ENCODE peak calls at places on chromosomes 3 and 15, in eight cellular contexts. One of them, this sample, is unnamed.

GRCh38 chr3:112302881-112303761 is 9.1 kb upstream of the SLC9C1 start:
- DNase-seq in cardiac muscle cell: peak
- DNase-seq in right atrium auricular region: no peak
- DNase-seq in left lung: no peak
- DNase-seq in colonic mucosa: no peak
- DNase-seq in fibroblast of pulmonary artery: peak
- DNase-seq in foreskin fibroblast: peak
- DNase-seq in K562: no peak
- DNase-seq in this sample: no peak

GRCh38 chr3:119304201-119304713 is 10.1 kb downstream of the ARHGAP31 start:
- DNase-seq in cardiac muscle cell: peak
- DNase-seq in right atrium auricular region: no peak
- DNase-seq in left lung: no peak
- DNase-seq in colonic mucosa: no peak
- DNase-seq in fibroblast of pulmonary artery: no peak
- DNase-seq in foreskin fibroblast: peak
- DNase-seq in K562: no peak
- DNase-seq in this sample: no peak

GRCh38 chr3:59006791-59007517 is 42.9 kb downstream of the CFAP20DC start:
- DNase-seq in cardiac muscle cell: peak
- DNase-seq in right atrium auricular region: peak
- DNase-seq in left lung: no peak
- DNase-seq in colonic mucosa: no peak
- DNase-seq in fibroblast of pulmonary artery: peak
- DNase-seq in foreskin fibroblast: peak
- DNase-seq in K562: no peak
- DNase-seq in this sample: no peak

GRCh38 chr3:159170436-159171003 is 368.7 kb downstream of the MFSD1 start:
- DNase-seq in cardiac muscle cell: peak
- DNase-seq in right atrium auricular region: no peak
- DNase-seq in left lung: no peak
- DNase-seq in colonic mucosa: no peak
- DNase-seq in fibroblast of pulmonary artery: no peak
- DNase-seq in foreskin fibroblast: peak
- DNase-seq in K562: no peak
- DNase-seq in this sample: no peak

GRCh38 chr15:56918907-56919707 is 663 bp downstream of the TCF12 start:
- DNase-seq in cardiac muscle cell: peak
- DNase-seq in right atrium auricular region: peak
- DNase-seq in left lung: peak
- DNase-seq in colonic mucosa: peak
- DNase-seq in fibroblast of pulmonary artery: peak
- DNase-seq in foreskin fibroblast: peak
- DNase-seq in K562: peak
- DNase-seq in this sample: peak

GRCh38 chr15:81858136-81858535 is 187.7 kb downstream of the MEX3B start:
- DNase-seq in cardiac muscle cell: no peak
- DNase-seq in right atrium auricular region: no peak
- DNase-seq in left lung: no peak
- DNase-seq in colonic mucosa: no peak
- DNase-seq in fibroblast of pulmonary artery: no peak
- DNase-seq in foreskin fibroblast: no peak
- DNase-seq in K562: no peak
- DNase-seq in this sample: no peak

GRCh38 chr3:181311186-181311585 is 321.6 kb upstream of the DNAJC19 start:
- DNase-seq in cardiac muscle cell: no peak
- DNase-seq in right atrium auricular region: no peak
- DNase-seq in left lung: no peak
- DNase-seq in colonic mucosa: no peak
- DNase-seq in fibroblast of pulmonary artery: no peak
- DNase-seq in foreskin fibroblast: no peak
- DNase-seq in K562: no peak
- DNase-seq in this sample: no peak

GRCh38 chr3:161630791-161631190 is 134.2 kb downstream of the OTOL1 start:
- DNase-seq in cardiac muscle cell: no peak
- DNase-seq in right atrium auricular region: no peak
- DNase-seq in left lung: no peak
- DNase-seq in colonic mucosa: no peak
- DNase-seq in fibroblast of pulmonary artery: peak
- DNase-seq in foreskin fibroblast: peak
- DNase-seq in K562: no peak
- DNase-seq in this sample: no peak

GRCh38 chr15:91849180-91849579 is 4.3 kb upstream of the SLCO3A1 start:
- DNase-seq in cardiac muscle cell: no peak
- DNase-seq in right atrium auricular region: no peak
- DNase-seq in left lung: no peak
- DNase-seq in colonic mucosa: no peak
- DNase-seq in fibroblast of pulmonary artery: no peak
- DNase-seq in foreskin fibroblast: no peak
- DNase-seq in K562: no peak
- DNase-seq in this sample: no peak

GRCh38 chr15:101434032-101434920 is 55.2 kb downstream of the PCSK6 start:
- DNase-seq in cardiac muscle cell: no peak
- DNase-seq in right atrium auricular region: peak
- DNase-seq in left lung: no peak
- DNase-seq in colonic mucosa: no peak
- DNase-seq in fibroblast of pulmonary artery: no peak
- DNase-seq in foreskin fibroblast: no peak
- DNase-seq in K562: no peak
- DNase-seq in this sample: peak

GRCh38 chr3:117788086-117788485 is 1078.5 kb downstream of the TUSC7 start:
- DNase-seq in cardiac muscle cell: peak
- DNase-seq in right atrium auricular region: no peak
- DNase-seq in left lung: no peak
- DNase-seq in colonic mucosa: no peak
- DNase-seq in fibroblast of pulmonary artery: peak
- DNase-seq in foreskin fibroblast: peak
- DNase-seq in K562: no peak
- DNase-seq in this sample: peak

GRCh38 chr3:4350789-4351163 is 47.6 kb downstream of the SETMAR start:
- DNase-seq in cardiac muscle cell: peak
- DNase-seq in right atrium auricular region: no peak
- DNase-seq in left lung: no peak
- DNase-seq in colonic mucosa: peak
- DNase-seq in fibroblast of pulmonary artery: peak
- DNase-seq in foreskin fibroblast: peak
- DNase-seq in K562: peak
- DNase-seq in this sample: no peak

GRCh38 chr3:114850913-114851312 is 296.2 kb downstream of the ZBTB20 start:
- DNase-seq in cardiac muscle cell: no peak
- DNase-seq in right atrium auricular region: no peak
- DNase-seq in left lung: no peak
- DNase-seq in colonic mucosa: no peak
- DNase-seq in fibroblast of pulmonary artery: no peak
- DNase-seq in foreskin fibroblast: peak
- DNase-seq in K562: no peak
- DNase-seq in this sample: no peak

GRCh38 chr3:89947357-89947954 is 840.0 kb downstream of the EPHA3 start:
- DNase-seq in cardiac muscle cell: no peak
- DNase-seq in right atrium auricular region: no peak
- DNase-seq in left lung: no peak
- DNase-seq in colonic mucosa: peak
- DNase-seq in fibroblast of pulmonary artery: no peak
- DNase-seq in foreskin fibroblast: no peak
- DNase-seq in K562: no peak
- DNase-seq in this sample: no peak

GRCh38 chr15:91872356-91873132 is 19.0 kb downstream of the SLCO3A1 start:
- DNase-seq in cardiac muscle cell: no peak
- DNase-seq in right atrium auricular region: no peak
- DNase-seq in left lung: peak
- DNase-seq in colonic mucosa: no peak
- DNase-seq in fibroblast of pulmonary artery: no peak
- DNase-seq in foreskin fibroblast: no peak
- DNase-seq in K562: no peak
- DNase-seq in this sample: no peak

GRCh38 chr15:25238126-25238525 is 200.7 kb downstream of the UBE3A start:
- DNase-seq in cardiac muscle cell: no peak
- DNase-seq in right atrium auricular region: no peak
- DNase-seq in left lung: peak
- DNase-seq in colonic mucosa: no peak
- DNase-seq in fibroblast of pulmonary artery: no peak
- DNase-seq in foreskin fibroblast: no peak
- DNase-seq in K562: no peak
- DNase-seq in this sample: no peak

GRCh38 chr3:184175506-184175905 is 851 bp downstream of the AP2M1 start:
- DNase-seq in cardiac muscle cell: no peak
- DNase-seq in right atrium auricular region: no peak
- DNase-seq in left lung: no peak
- DNase-seq in colonic mucosa: peak
- DNase-seq in fibroblast of pulmonary artery: no peak
- DNase-seq in foreskin fibroblast: no peak
- DNase-seq in K562: no peak
- DNase-seq in this sample: no peak

GRCh38 chr3:128188958-128189357 is 35.7 kb downstream of the EEFSEC start:
- DNase-seq in cardiac muscle cell: no peak
- DNase-seq in right atrium auricular region: no peak
- DNase-seq in left lung: no peak
- DNase-seq in colonic mucosa: peak
- DNase-seq in fibroblast of pulmonary artery: no peak
- DNase-seq in foreskin fibroblast: peak
- DNase-seq in K562: no peak
- DNase-seq in this sample: no peak

GRCh38 chr15:29921130-29921601 is 98.9 kb upstream of the TJP1 start:
- DNase-seq in cardiac muscle cell: no peak
- DNase-seq in right atrium auricular region: no peak
- DNase-seq in left lung: no peak
- DNase-seq in colonic mucosa: no peak
- DNase-seq in fibroblast of pulmonary artery: no peak
- DNase-seq in foreskin fibroblast: no peak
- DNase-seq in K562: no peak
- DNase-seq in this sample: no peak

GRCh38 chr3:195036203-195037016 is 234.5 kb downstream of the XXYLT1 start:
- DNase-seq in cardiac muscle cell: no peak
- DNase-seq in right atrium auricular region: no peak
- DNase-seq in left lung: no peak
- DNase-seq in colonic mucosa: no peak
- DNase-seq in fibroblast of pulmonary artery: no peak
- DNase-seq in foreskin fibroblast: no peak
- DNase-seq in K562: no peak
- DNase-seq in this sample: no peak

GRCh38 chr3:195034101-195034500 is 236.9 kb downstream of the XXYLT1 start:
- DNase-seq in cardiac muscle cell: no peak
- DNase-seq in right atrium auricular region: no peak
- DNase-seq in left lung: no peak
- DNase-seq in colonic mucosa: no peak
- DNase-seq in fibroblast of pulmonary artery: no peak
- DNase-seq in foreskin fibroblast: no peak
- DNase-seq in K562: no peak
- DNase-seq in this sample: no peak

GRCh38 chr3:195034541-195034940 is 236.4 kb downstream of the XXYLT1 start:
- DNase-seq in cardiac muscle cell: no peak
- DNase-seq in right atrium auricular region: no peak
- DNase-seq in left lung: no peak
- DNase-seq in colonic mucosa: no peak
- DNase-seq in fibroblast of pulmonary artery: no peak
- DNase-seq in foreskin fibroblast: no peak
- DNase-seq in K562: no peak
- DNase-seq in this sample: no peak

GRCh38 chr3:195037017-195037373 is 234.0 kb downstream of the XXYLT1 start:
- DNase-seq in cardiac muscle cell: no peak
- DNase-seq in right atrium auricular region: no peak
- DNase-seq in left lung: no peak
- DNase-seq in colonic mucosa: no peak
- DNase-seq in fibroblast of pulmonary artery: no peak
- DNase-seq in foreskin fibroblast: no peak
- DNase-seq in K562: no peak
- DNase-seq in this sample: no peak

DNA sequence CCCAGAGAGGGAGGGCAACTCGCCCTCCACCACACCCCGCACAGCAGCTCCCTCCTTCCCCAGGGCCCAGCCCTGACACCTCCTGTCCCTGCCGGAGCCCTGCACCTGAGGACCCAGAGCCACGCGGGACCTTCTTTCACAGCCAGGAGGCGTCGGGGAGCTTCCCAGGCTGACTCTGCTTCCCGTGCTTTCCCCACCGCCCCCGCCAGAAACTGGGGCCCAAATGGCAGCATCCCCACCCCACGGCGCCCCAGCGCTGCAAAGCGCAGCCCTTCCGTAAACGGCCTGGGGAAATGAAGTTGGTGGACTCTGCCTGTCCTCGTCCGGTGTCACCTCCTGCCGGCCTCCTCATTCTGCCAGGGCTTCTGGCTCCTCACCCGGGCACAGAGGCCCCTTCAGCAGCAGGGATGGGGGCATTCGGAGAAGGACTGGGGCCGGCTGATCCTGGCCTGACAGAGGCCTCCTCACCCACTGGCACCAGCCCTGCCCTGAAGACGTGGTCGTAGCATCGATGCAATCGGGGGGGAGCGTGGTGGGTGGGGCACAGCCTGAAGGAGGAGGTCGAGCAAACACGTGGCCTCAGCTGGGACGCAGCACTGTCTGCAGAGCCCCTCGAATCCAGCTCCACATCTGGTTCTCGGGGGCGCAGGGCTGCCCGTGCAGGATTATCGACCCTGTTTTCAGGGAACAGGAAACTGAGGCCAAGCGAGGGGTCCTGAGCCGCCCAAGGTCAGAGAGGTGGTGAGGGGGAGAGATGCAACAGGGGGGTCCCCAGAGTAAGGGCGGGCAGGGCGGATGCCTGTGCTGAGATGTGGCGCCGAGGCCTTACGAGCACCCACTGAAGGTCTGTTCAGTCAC is 235.4 kb downstream of the XXYLT1 start:
- DNase-seq in cardiac muscle cell: no peak
- DNase-seq in right atrium auricular region: no peak
- DNase-seq in left lung: no peak
- DNase-seq in colonic mucosa: no peak
- DNase-seq in fibroblast of pulmonary artery: no peak
- DNase-seq in foreskin fibroblast: no peak
- DNase-seq in K562: no peak
- DNase-seq in this sample: no peak
- TF ChIP-seq CTCF in cardiac muscle cell: peak
- TF ChIP-seq CTCF in right atrium auricular region: peak
- TF ChIP-seq CTCF in left lung: no peak
- TF ChIP-seq CTCF in colonic mucosa: no peak
- TF ChIP-seq CTCF in fibroblast of pulmonary artery: peak
- TF ChIP-seq CTCF in foreskin fibroblast: peak
- TF ChIP-seq CTCF in K562: peak
- TF ChIP-seq CTCF in this sample: peak

GRCh38 chr3:134527037-134527436 is 41.2 kb downstream of the CEP63 start:
- DNase-seq in cardiac muscle cell: peak
- DNase-seq in right atrium auricular region: no peak
- DNase-seq in left lung: peak
- DNase-seq in colonic mucosa: no peak
- DNase-seq in fibroblast of pulmonary artery: no peak
- DNase-seq in foreskin fibroblast: no peak
- DNase-seq in K562: no peak
- DNase-seq in this sample: no peak
- TF ChIP-seq CTCF in cardiac muscle cell: peak
- TF ChIP-seq CTCF in right atrium auricular region: peak
- TF ChIP-seq CTCF in left lung: peak
- TF ChIP-seq CTCF in colonic mucosa: no peak
- TF ChIP-seq CTCF in fibroblast of pulmonary artery: peak
- TF ChIP-seq CTCF in foreskin fibroblast: no peak
- TF ChIP-seq CTCF in K562: no peak
- TF ChIP-seq CTCF in this sample: peak

GRCh38 chr3:14121859-14122258 is 2.8 kb downstream of the CHCHD4 start:
- DNase-seq in cardiac muscle cell: no peak
- DNase-seq in right atrium auricular region: peak
- DNase-seq in left lung: no peak
- DNase-seq in colonic mucosa: no peak
- DNase-seq in fibroblast of pulmonary artery: no peak
- DNase-seq in foreskin fibroblast: no peak
- DNase-seq in K562: no peak
- DNase-seq in this sample: peak
- TF ChIP-seq CTCF in cardiac muscle cell: no peak
- TF ChIP-seq CTCF in right atrium auricular region: no peak
- TF ChIP-seq CTCF in left lung: no peak
- TF ChIP-seq CTCF in colonic mucosa: no peak
- TF ChIP-seq CTCF in fibroblast of pulmonary artery: no peak
- TF ChIP-seq CTCF in foreskin fibroblast: no peak
- TF ChIP-seq CTCF in K562: no peak
- TF ChIP-seq CTCF in this sample: no peak

GRCh38 chr15:65832549-65833364 is 36.5 kb upstream of the RAB11A start:
- DNase-seq in cardiac muscle cell: peak
- DNase-seq in right atrium auricular region: peak
- DNase-seq in left lung: peak
- DNase-seq in colonic mucosa: peak
- DNase-seq in fibroblast of pulmonary artery: peak
- DNase-seq in foreskin fibroblast: peak
- DNase-seq in K562: peak
- DNase-seq in this sample: peak
- TF ChIP-seq CTCF in cardiac muscle cell: no peak
- TF ChIP-seq CTCF in right atrium auricular region: peak
- TF ChIP-seq CTCF in left lung: no peak
- TF ChIP-seq CTCF in colonic mucosa: no peak
- TF ChIP-seq CTCF in fibroblast of pulmonary artery: peak
- TF ChIP-seq CTCF in foreskin fibroblast: peak
- TF ChIP-seq CTCF in K562: peak
- TF ChIP-seq CTCF in this sample: no peak